ENCODE peak calls at places on chromosomes 12 and 14, in six cellular contexts. V, R, Z, N, G and B are unnamed samples.

GRCh38 chr12:52436000-52436827 is 2.0 kb upstream of the KRT75 start:
- DNase-seq in R (no peak), N (no peak), V (no peak), Z (no peak), G (no peak), B (no peak)

GRCh38 chr14:38125484-38125912 is 82.2 kb upstream of the SSTR1 start:
- DNase-seq in R (no peak), Z (no peak), V (no peak), G (peak; percentile 98), N (no peak), B (no peak)

GRCh38 chr14:105894978-105895881 is 368.8 kb downstream of the TMEM121 start:
- DNase-seq in V (peak; percentile 30), G (no peak), N (peak; percentile 32), Z (peak; percentile 7), R (no peak), B (peak; percentile 62)

GRCh38 chr12:50041461-50041860 is 15.9 kb upstream of the ASIC1 start:
- DNase-seq in N (no peak), V (no peak), G (no peak), Z (no peak), R (no peak), B (no peak)

GRCh38 chr12:71663561-71664410 is at the start of the genes THAP2 and ZFC3H1:
- DNase-seq in G (peak; percentile 100), N (peak; percentile 96), Z (peak; percentile 89), V (peak; percentile 94), R (peak; percentile 100), B (peak; percentile 95)

GRCh38 chr12:51886021-51886710 is 1.7 kb upstream of the ANKRD33 start:
- DNase-seq in V (peak; percentile 73), N (no peak), G (no peak), R (peak; percentile 17), Z (no peak), B (peak; percentile 81)

GRCh38 chr12:106594447-106594846 is 11.6 kb downstream of the RFX4 start:
- DNase-seq in G (no peak), Z (no peak), N (no peak), R (no peak), V (no peak), B (no peak)

GRCh38 chr14:101048766-101049165 is 145.2 kb upstream of the RTL1 start:
- DNase-seq in N (no peak), G (no peak), Z (no peak), R (no peak), V (no peak), B (no peak)

GRCh38 chr12:48925218-48925871 is at the start of gene FKBP11:
- DNase-seq in V (peak; percentile 74), R (no peak), N (peak; percentile 88), G (peak; percentile 12), Z (peak; percentile 64), B (peak; percentile 84)